ENCODE peak calls at places on chromosomes 12 and 14, in ten cellular contexts. One of them, this sample, is unnamed.

GRCh38 chr14:104964546-104964945 is 13.6 kb downstream of the AHNAK2 start:
- DNase-seq in lower lobe of right lung: peak
- DNase-seq in AG08395: no peak
- DNase-seq in left kidney: no peak
- DNase-seq in AG09319: no peak
- DNase-seq in NCI-H460: no peak
- DNase-seq in T follicular helper cell: no peak
- DNase-seq in left ventricle myocardium inferior: no peak
- DNase-seq in renal cortical epithelial cell: no peak
- DNase-seq in A549: no peak
- DNase-seq in this sample: no peak

GRCh38 chr12:51970904-51971646 is 19.6 kb downstream of the ACVR1B start:
- DNase-seq in renal cortical epithelial cell: peak
- DNase-seq in A549: peak
- DNase-seq in T follicular helper cell: no peak
- DNase-seq in AG09319: no peak
- DNase-seq in NCI-H460: no peak
- DNase-seq in left kidney: peak
- DNase-seq in lower lobe of right lung: no peak
- DNase-seq in left ventricle myocardium inferior: no peak
- DNase-seq in AG08395: no peak
- DNase-seq in this sample: no peak

GRCh38 chr14:67483599-67484270 is 4.8 kb downstream of the TMEM229B start:
- DNase-seq in NCI-H460: no peak
- DNase-seq in A549: no peak
- DNase-seq in T follicular helper cell: no peak
- DNase-seq in left ventricle myocardium inferior: no peak
- DNase-seq in lower lobe of right lung: no peak
- DNase-seq in left kidney: no peak
- DNase-seq in renal cortical epithelial cell: no peak
- DNase-seq in AG08395: no peak
- DNase-seq in AG09319: no peak
- DNase-seq in this sample: no peak

GRCh38 chr12:113136128-113136989 is 798 bp upstream of the RASAL1 start:
- DNase-seq in renal cortical epithelial cell: peak
- DNase-seq in lower lobe of right lung: peak
- DNase-seq in left ventricle myocardium inferior: no peak
- DNase-seq in A549: peak
- DNase-seq in AG09319: no peak
- DNase-seq in NCI-H460: peak
- DNase-seq in left kidney: peak
- DNase-seq in AG08395: no peak
- DNase-seq in T follicular helper cell: peak
- DNase-seq in this sample: peak

GRCh38 chr12:109734219-109735000 is 20.8 kb downstream of the FAM222A start:
- DNase-seq in AG09319: no peak
- DNase-seq in renal cortical epithelial cell: no peak
- DNase-seq in NCI-H460: no peak
- DNase-seq in AG08395: no peak
- DNase-seq in A549: no peak
- DNase-seq in T follicular helper cell: no peak
- DNase-seq in lower lobe of right lung: peak
- DNase-seq in left kidney: peak
- DNase-seq in left ventricle myocardium inferior: peak
- DNase-seq in this sample: no peak

GRCh38 chr12:45369065-45369464 is 153.2 kb downstream of the ANO6 start:
- DNase-seq in renal cortical epithelial cell: peak
- DNase-seq in A549: peak
- DNase-seq in lower lobe of right lung: no peak
- DNase-seq in NCI-H460: no peak
- DNase-seq in AG09319: no peak
- DNase-seq in T follicular helper cell: no peak
- DNase-seq in AG08395: peak
- DNase-seq in left ventricle myocardium inferior: no peak
- DNase-seq in left kidney: no peak
- DNase-seq in this sample: no peak

GRCh38 chr12:50947932-50948331 is 4.4 kb upstream of the HIGD1C start:
- DNase-seq in renal cortical epithelial cell: no peak
- DNase-seq in left ventricle myocardium inferior: no peak
- DNase-seq in lower lobe of right lung: no peak
- DNase-seq in A549: no peak
- DNase-seq in left kidney: no peak
- DNase-seq in AG08395: no peak
- DNase-seq in NCI-H460: no peak
- DNase-seq in T follicular helper cell: no peak
- DNase-seq in AG09319: no peak
- DNase-seq in this sample: no peak

GRCh38 chr14:74608959-74609611 is 3.0 kb downstream of the LTBP2 start:
- DNase-seq in left kidney: peak
- DNase-seq in left ventricle myocardium inferior: peak
- DNase-seq in AG08395: peak
- DNase-seq in T follicular helper cell: peak
- DNase-seq in NCI-H460: peak
- DNase-seq in AG09319: peak
- DNase-seq in lower lobe of right lung: peak
- DNase-seq in A549: peak
- DNase-seq in renal cortical epithelial cell: peak
- DNase-seq in this sample: peak

GRCh38 chr12:66438601-66439000 is 136.3 kb downstream of the HELB start:
- DNase-seq in T follicular helper cell: no peak
- DNase-seq in left ventricle myocardium inferior: no peak
- DNase-seq in renal cortical epithelial cell: peak
- DNase-seq in A549: no peak
- DNase-seq in AG09319: no peak
- DNase-seq in left kidney: no peak
- DNase-seq in AG08395: no peak
- DNase-seq in lower lobe of right lung: no peak
- DNase-seq in NCI-H460: no peak
- DNase-seq in this sample: no peak

This sample was measured in thyroid gland.